ENCODE peak calls at places on chromosomes 3 and 15, in nine cellular contexts. X is left lung; D is uterus; I is GM23248; L is cardiac muscle cell; C is CD4-positive, alpha-beta memory T cell; M is gastrocnemius medialis; J is HCT116; R is lower lobe of right lung. G is an unnamed sample.

GRCh38 chr3:140706360-140706759 is 28.5 kb downstream of the TRIM42 start:
- DNase-seq in X (no peak), D (no peak), I (no peak), L (no peak), C (no peak), M (no peak), J (no peak), R (no peak), G (no peak)

GRCh38 chr3:140570602-140571001 is 107.3 kb upstream of the TRIM42 start:
- DNase-seq in X (no peak), D (no peak), I (no peak), L (no peak), C (no peak), M (no peak), J (no peak), R (no peak), G (no peak)

GRCh38 chr15:91866971-91867372 is 13.5 kb downstream of the SLCO3A1 start:
- DNase-seq in X (peak; percentile 86), D (peak; percentile 57), I (peak; percentile 64), L (peak; percentile 57), C (no peak), M (peak; percentile 57), J (no peak), R (peak; percentile 82), G (no peak)

GRCh38 chr3:134367869-134368750 is 6.1 kb downstream of the AMOTL2 start:
- DNase-seq in X (no peak), D (no peak), I (peak; percentile 47), L (no peak), C (no peak), M (peak; percentile 69), J (no peak), R (no peak), G (no peak)

GRCh38 chr15:33994005-33994615 is 25.8 kb downstream of the CHRM5 start:
- DNase-seq in X (no peak), D (no peak), I (peak; percentile 53), L (peak; percentile 57), C (no peak), M (no peak), J (peak; percentile 22), R (no peak), G (no peak)

GRCh38 chr15:64105113-64105704 is 9.4 kb downstream of the SNX1 start:
- DNase-seq in X (no peak), D (peak; percentile 49), I (peak; percentile 78), L (peak; percentile 89), C (no peak), M (peak; percentile 64), J (no peak), R (no peak), G (no peak)

GRCh38 chr15:98548172-98548971 is 100.0 kb upstream of the IGF1R start:
- DNase-seq in X (peak; percentile 80), D (peak; percentile 77), I (peak; percentile 62), L (peak; percentile 76), C (no peak), M (peak; percentile 34), J (no peak), R (peak; percentile 82), G (no peak)

GRCh38 chr15:88257311-88257901 is 867 bp upstream of the NTRK3 start:
- DNase-seq in X (no peak), D (no peak), I (peak; percentile 16), L (no peak), C (no peak), M (no peak), J (no peak), R (no peak), G (no peak)

GRCh38 chr3:197471221-197472010 is 84.4 kb downstream of the BDH1 start:
- DNase-seq in X (no peak), D (no peak), I (no peak), L (no peak), C (no peak), M (no peak), J (no peak), R (no peak), G (no peak)

GRCh38 chr3:16477054-16477453 is 36.4 kb downstream of the RFTN1 start:
- DNase-seq in X (no peak), D (no peak), I (peak; percentile 36), L (peak; percentile 56), C (no peak), M (no peak), J (no peak), R (no peak), G (no peak)

GRCh38 chr3:187621881-187622280 is 48.3 kb downstream of the SST start:
- DNase-seq in X (no peak), D (no peak), I (no peak), L (no peak), C (no peak), M (no peak), J (no peak), R (no peak), G (no peak)

GRCh38 chr3:52555056-52555455 is 18.7 kb downstream of the UQCC5 start:
- DNase-seq in X (no peak), D (no peak), I (peak; percentile 50), L (no peak), C (no peak), M (no peak), J (no peak), R (no peak), G (no peak)

GRCh38 chr15:52236015-52236414 is 44.8 kb upstream of the GNB5 start:
- DNase-seq in X (no peak), D (no peak), I (no peak), L (peak; percentile 9), C (no peak), M (no peak), J (no peak), R (no peak), G (no peak)

GRCh38 chr3:108241721-108242120 is 19.5 kb upstream of the IFT57 start:
- DNase-seq in X (no peak), D (no peak), I (no peak), L (no peak), C (no peak), M (no peak), J (no peak), R (no peak), G (no peak)

GRCh38 chr15:101183226-101183925 is 68.5 kb downstream of the CHSY1 start:
- DNase-seq in X (no peak), D (no peak), I (no peak), L (peak; percentile 68), C (no peak), M (no peak), J (no peak), R (no peak), G (no peak)

GRCh38 chr15:101180620-101181307 is 71.1 kb downstream of the CHSY1 start:
- DNase-seq in X (no peak), D (no peak), I (no peak), L (no peak), C (no peak), M (no peak), J (no peak), R (no peak), G (no peak)

GRCh38 chr15:101183926-101184305 is 67.9 kb downstream of the CHSY1 start:
- DNase-seq in X (no peak), D (no peak), I (no peak), L (no peak), C (no peak), M (no peak), J (no peak), R (no peak), G (no peak)

GRCh38 chr15:101181349-101181748 is 70.5 kb downstream of the CHSY1 start:
- DNase-seq in X (no peak), D (no peak), I (no peak), L (no peak), C (no peak), M (no peak), J (no peak), R (no peak), G (no peak)

GRCh38 chr15:101182215-101182614 is 69.6 kb downstream of the CHSY1 start:
- DNase-seq in X (no peak), D (no peak), I (no peak), L (no peak), C (no peak), M (no peak), J (no peak), R (no peak), G (no peak)
- H3K9me3 ChIP-seq in X (no peaks in the 10 kb centered on the region), D (no peaks in the 10 kb centered on the region), I (no peaks in the 10 kb centered on the region), L (no peaks in the 10 kb centered on the region), C (no peaks in the 10 kb centered on the region), M (no peaks in the 10 kb centered on the region), J (no peaks in the 10 kb centered on the region), R (no peaks in the 10 kb centered on the region), G (no peaks in the 10 kb centered on the region)

GRCh38 chr15:46127361-46127874 is 492.6 kb downstream of the SQOR start:
- DNase-seq in X (no peak), D (no peak), I (peak; percentile 2), L (no peak), C (no peak), M (no peak), J (no peak), R (no peak), G (no peak)
- H3K9me3 ChIP-seq in X (no peaks in the 10 kb centered on the region), D (no peaks in the 10 kb centered on the region), I (no peaks in the 10 kb centered on the region), L (no peaks in the 10 kb centered on the region), C (no peaks in the 10 kb centered on the region), M (no peaks in the 10 kb centered on the region), J (peaks cover 8% of the 10 kb centered on the region), R (peaks cover 8% of the 10 kb centered on the region), G (no peaks in the 10 kb centered on the region)

DNA sequence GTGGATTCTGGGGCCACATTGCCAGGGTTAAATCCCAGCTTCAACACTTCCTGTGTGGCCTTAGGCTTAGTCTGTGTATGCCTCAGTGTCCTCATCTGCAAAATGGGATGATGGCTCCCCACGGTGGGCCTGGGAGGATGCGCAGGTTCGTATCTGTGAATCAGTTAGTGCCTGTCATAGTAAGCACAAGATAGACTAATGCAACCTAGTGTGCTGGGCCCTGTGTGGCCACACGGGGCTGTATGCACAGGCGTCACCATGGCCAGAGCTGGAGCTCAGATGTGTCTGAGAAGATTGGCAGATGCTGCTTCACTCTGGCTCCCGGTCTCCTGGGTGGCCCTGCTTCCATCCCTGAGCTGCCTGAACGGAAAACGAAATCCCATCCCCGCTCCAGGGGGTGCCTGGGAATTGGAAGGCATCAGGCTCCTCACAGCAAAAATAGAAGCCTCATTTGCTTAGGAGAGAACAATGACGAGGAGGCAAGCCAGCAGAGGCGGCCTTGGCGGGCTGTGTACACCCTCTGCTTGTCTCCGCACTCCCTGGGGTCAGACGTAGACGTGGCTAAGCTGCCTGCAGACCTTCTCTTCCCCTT is 103.6 kb downstream of the APBA2 start:
- DNase-seq in X (no peak), D (no peak), I (no peak), L (no peak), C (no peak), M (no peak), J (no peak), R (no peak), G (no peak)
- H3K9me3 ChIP-seq in X (no peaks in the 10 kb centered on the region), D (no peaks in the 10 kb centered on the region), I (no peaks in the 10 kb centered on the region), L (no peaks in the 10 kb centered on the region), C (no peaks in the 10 kb centered on the region), M (no peaks in the 10 kb centered on the region), J (no peaks in the 10 kb centered on the region), R (no peaks in the 10 kb centered on the region), G (no peaks in the 10 kb centered on the region)

DNA sequence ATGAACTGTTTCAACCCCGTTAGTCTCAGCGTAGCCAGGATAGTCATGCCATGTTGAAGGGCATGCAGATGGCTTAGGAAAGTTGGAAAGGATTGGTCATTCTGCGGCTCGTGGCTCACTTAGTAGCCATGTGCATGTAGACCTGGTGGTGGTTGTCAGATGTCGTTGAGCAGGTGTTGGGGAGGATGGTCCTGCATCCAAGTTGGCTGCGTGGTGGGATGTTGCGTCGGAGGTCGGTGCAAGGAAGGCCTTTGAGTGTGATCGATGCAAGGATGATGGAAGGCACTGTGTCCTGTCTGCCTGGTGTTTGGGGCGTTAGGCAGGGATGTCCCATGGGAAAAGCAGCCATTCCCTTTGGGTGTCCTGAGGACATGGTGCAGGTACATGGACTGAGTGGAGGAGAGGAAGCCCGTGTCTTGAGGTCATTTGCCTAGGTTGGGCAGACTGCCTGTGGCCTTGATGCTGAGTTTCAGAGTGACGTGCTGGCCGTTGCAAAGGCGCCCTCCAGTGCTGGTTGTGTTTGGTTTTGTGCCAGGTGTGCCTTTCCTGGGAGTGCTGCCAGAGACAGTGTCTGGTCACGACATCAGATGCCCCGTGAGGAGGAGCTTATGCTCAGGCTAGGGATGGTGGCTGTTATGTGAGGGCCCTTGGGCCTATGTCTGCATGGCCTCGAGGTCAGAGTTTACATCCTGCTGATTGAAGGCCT is 103.4 kb downstream of the SNRPN start:
- DNase-seq in X (no peak), D (peak; percentile 3), I (no peak), L (no peak), C (no peak), M (peak; percentile 11), J (no peak), R (peak; percentile 33), G (no peak)
- H3K9me3 ChIP-seq in X (no peaks in the 10 kb centered on the region), D (no peaks in the 10 kb centered on the region), I (no peaks in the 10 kb centered on the region), L (peaks cover 20% of the 10 kb centered on the region), C (peaks cover 24% of the 10 kb centered on the region), M (peaks cover 22% of the 10 kb centered on the region), J (peaks cover 6% of the 10 kb centered on the region), R (peaks cover 100% of the 10 kb centered on the region), G (peaks cover 54% of the 10 kb centered on the region)